ENCODE peak calls at places on chromosomes 16 and 17, in eight cellular contexts. P is GM03348; B is ecto neural progenitor cell; D is thoracic aorta; T is psoas muscle; A is CD8-positive, alpha-beta T cell; K is NCI-H774; O is NCI-H1092 treated with DMSO at 0.1 percent for 48 hours. C is an unnamed sample.
A peak's percentile ranks its signal among the peaks of the same experiment; 100 is the strongest.

GRCh38 chr16:69329369-69330285 is 761 bp downstream of the PDF start:
- DNase-seq in P (peak; percentile 57), B (no peak), D (no peak), T (no peak), A (no peak), K (no peak), O (no peak), C (peak; percentile 43)

GRCh38 chr16:4351880-4352279 is 759 bp upstream of the PAM16 start:
- DNase-seq in P (no peak), B (no peak), D (no peak), T (no peak), A (no peak), K (no peak), O (no peak), C (no peak)

GRCh38 chr17:1362964-1363363 is 37.1 kb downstream of the YWHAE start:
- DNase-seq in P (peak; percentile 46), B (no peak), D (no peak), T (no peak), A (no peak), K (no peak), O (no peak), C (no peak)

GRCh38 chr16:4369006-4369766 is 2.5 kb upstream of the VASN start:
- DNase-seq in P (peak; percentile 67), B (no peak), D (peak; percentile 54), T (no peak), A (no peak), K (no peak), O (no peak), C (no peak)

GRCh38 chr17:77446959-77447634 is 306.3 kb downstream of the SEC14L1 start:
- DNase-seq in P (no peak), B (no peak), D (no peak), T (no peak), A (no peak), K (no peak), O (no peak), C (no peak)

GRCh38 chr17:18028684-18029540 is 10.1 kb downstream of the ATPAF2 start:
- DNase-seq in P (no peak), B (no peak), D (no peak), T (no peak), A (no peak), K (peak; percentile 3), O (no peak), C (no peak)

GRCh38 chr17:43026610-43027009 is 1.6 kb downstream of the RND2 start:
- DNase-seq in P (no peak), B (no peak), D (no peak), T (no peak), A (no peak), K (no peak), O (no peak), C (no peak)

GRCh38 chr16:61233718-61234117 is 802.5 kb downstream of the CDH8 start:
- DNase-seq in P (no peak), B (no peak), D (no peak), T (no peak), A (no peak), K (no peak), O (no peak), C (no peak)

GRCh38 chr17:2406903-2407790 is 6.3 kb upstream of the MNT start:
- DNase-seq in P (peak; percentile 82), B (peak; percentile 51), D (peak; percentile 76), T (peak; percentile 71), A (no peak), K (no peak), O (no peak), C (no peak)

GRCh38 chr16:57871457-57871856 is 69.2 kb upstream of the KIFC3 start:
- DNase-seq in P (peak; percentile 70), B (no peak), D (no peak), T (no peak), A (no peak), K (no peak), O (no peak), C (no peak)

GRCh38 chr17:57622886-57623433 is 122.1 kb downstream of the CCDC182 start:
- DNase-seq in P (peak; percentile 68), B (no peak), D (no peak), T (no peak), A (no peak), K (no peak), O (no peak), C (no peak)

GRCh38 chr16:1193143-1193824 is 31.8 kb downstream of the TPSG1 start:
- DNase-seq in P (no peak), B (no peak), D (no peak), T (no peak), A (no peak), K (peak; percentile 1), O (peak; percentile 33), C (no peak)

GRCh38 chr16:54479546-54479945 is 193.0 kb upstream of the IRX3 start:
- DNase-seq in P (no peak), B (no peak), D (no peak), T (no peak), A (no peak), K (no peak), O (no peak), C (no peak)

GRCh38 chr17:70096861-70097260 is 21.8 kb downstream of the KCNJ16 start:
- DNase-seq in P (no peak), B (no peak), D (no peak), T (no peak), A (no peak), K (no peak), O (no peak), C (no peak)

GRCh38 chr17:40932608-40933007 is 4.8 kb downstream of the KRT23 start:
- DNase-seq in P (no peak), B (no peak), D (no peak), T (no peak), A (no peak), K (no peak), O (no peak), C (no peak)

GRCh38 chr17:60920107-60920506 is 242.5 kb downstream of the BCAS3 start:
- DNase-seq in P (no peak), B (no peak), D (no peak), T (no peak), A (no peak), K (peak; percentile 16), O (peak; percentile 10), C (no peak)

GRCh38 chr16:720507-720989 is 398 bp upstream of the ANTKMT start:
- DNase-seq in P (peak; percentile 77), B (peak; percentile 80), D (no peak), T (peak; percentile 44), A (no peak), K (no peak), O (no peak), C (no peak)

C was measured in stimulated activated CD8-positive, alpha-beta memory T cell treated with anti-CD3 and anti-CD28 coated beads, Interleukin-7, amount 100 ng/mL, for 4 hours.